ENCODE peak calls at places on chromosomes 11 and 22, in seven cellular contexts. V is gastroesophageal sphincter; R is lower lobe of right lung; J is SK-N-SH treated with all-trans-retinoic acid at 6 μM for 48 hours; Z is activated T-cell treated with anti-CD3 and anti-CD28 coated beads, Interleukin-2, amount 50 U/mL, for 4 hours; C is T-cell; P is activated CD8-positive, alpha-beta memory T cell treated with anti-CD3 and anti-CD28 coated beads, Interleukin-2, amount 10 ng/mL, durations not matched to agents 7 days and 5 days. U is an unnamed sample.

GRCh38 chr11:2675540-2675939 is 24.3 kb downstream of the KCNQ1OT1 start:
- ATAC-seq in V (no peak), R (no peak), J (peak), Z (no peak), C (no peak), P (no peak), U (no peak)

GRCh38 chr11:13105237-13105844 is 96.2 kb downstream of the RASSF10 start:
- ATAC-seq in V (no peak), R (peak), J (no peak), Z (no peak), C (no peak), P (no peak), U (peak)

GRCh38 chr11:61111786-61112517 is 9.7 kb downstream of the CD5 start:
- ATAC-seq in V (no peak), R (peak), J (no peak), Z (peak), C (peak), P (peak), U (no peak)

GRCh38 chr11:130457909-130458729 is 9.7 kb downstream of the ADAMTS15 start:
- ATAC-seq in V (no peak), R (no peak), J (no peak), Z (no peak), C (no peak), P (no peak), U (no peak)

GRCh38 chr11:69066122-69067112 is 17.7 kb downstream of the TPCN2 start:
- ATAC-seq in V (peak), R (no peak), J (no peak), Z (no peak), C (no peak), P (no peak), U (no peak)

GRCh38 chr22:49966716-49967332 is 6.3 kb downstream of the PIM3 start:
- ATAC-seq in V (no peak), R (peak), J (no peak), Z (no peak), C (no peak), P (no peak), U (no peak)

GRCh38 chr22:35555351-35555915 is 14.8 kb downstream of the RASD2 start:
- ATAC-seq in V (no peak), R (no peak), J (peak), Z (no peak), C (no peak), P (no peak), U (no peak)

GRCh38 chr22:28925916-28926315 is 42.5 kb downstream of the ZNRF3 start:
- ATAC-seq in V (no peak), R (no peak), J (no peak), Z (no peak), C (no peak), P (no peak), U (no peak)

GRCh38 chr22:36351921-36352774 is 35.6 kb downstream of the MYH9 start:
- ATAC-seq in V (peak), R (peak), J (peak), Z (no peak), C (no peak), P (no peak), U (peak)

GRCh38 chr11:128361451-128362020 is 225.8 kb downstream of the ETS1 start:
- ATAC-seq in V (no peak), R (peak), J (no peak), Z (peak), C (no peak), P (no peak), U (no peak)

U was measured in esophagus mucosa.